ENCODE peak calls at places on chromosomes 2 and 18, in five cellular contexts. One of them, this sample, is unnamed.

GRCh38 chr18:47285456-47285855 is 34.0 kb upstream of the SKOR2 start:
- DNase-seq in WTC11: no peak
- DNase-seq in HepG2: no peak
- DNase-seq in K562: no peak
- DNase-seq in GM12878: no peak
- DNase-seq in this sample: no peak

GRCh38 chr18:50855976-50856772 is 22.7 kb upstream of the ME2 start:
- DNase-seq in WTC11: no peak
- DNase-seq in HepG2: no peak
- DNase-seq in K562: no peak
- DNase-seq in GM12878: no peak
- DNase-seq in this sample: no peak

GRCh38 chr2:151051584-151052220 is 210.0 kb downstream of the RBM43 start:
- DNase-seq in WTC11: peak; percentile 25
- DNase-seq in HepG2: peak; percentile 35
- DNase-seq in K562: peak; percentile 43
- DNase-seq in GM12878: no peak
- DNase-seq in this sample: peak; percentile 49

GRCh38 chr2:202237787-202238233 is 587 bp downstream of the SUMO1 start:
- DNase-seq in WTC11: no peak
- DNase-seq in HepG2: peak; percentile 33
- DNase-seq in K562: peak; percentile 50
- DNase-seq in GM12878: no peak
- DNase-seq in this sample: peak; percentile 36

GRCh38 chr2:33134086-33134763 is 187.5 kb downstream of the LTBP1 start:
- DNase-seq in WTC11: no peak
- DNase-seq in HepG2: peak; percentile 67
- DNase-seq in K562: peak; percentile 19
- DNase-seq in GM12878: no peak
- DNase-seq in this sample: peak; percentile 72

GRCh38 chr2:15043336-15044058 is 411.0 kb downstream of the LRATD1 start:
- DNase-seq in WTC11: no peak
- DNase-seq in HepG2: no peak
- DNase-seq in K562: no peak
- DNase-seq in GM12878: no peak
- DNase-seq in this sample: no peak

GRCh38 chr2:84970266-84970955 is 550 bp upstream of the KCMF1 start:
- DNase-seq in WTC11: peak; percentile 71
- DNase-seq in HepG2: no peak
- DNase-seq in K562: peak; percentile 62
- DNase-seq in GM12878: no peak
- DNase-seq in this sample: no peak

GRCh38 chr2:74079522-74080341 is 68.0 kb downstream of the BOLA3 start:
- DNase-seq in WTC11: no peak
- DNase-seq in HepG2: no peak
- DNase-seq in K562: no peak
- DNase-seq in GM12878: peak; percentile 48
- DNase-seq in this sample: no peak

GRCh38 chr2:178301595-178302324 is 107.4 kb downstream of the OSBPL6 start:
- DNase-seq in WTC11: no peak
- DNase-seq in HepG2: no peak
- DNase-seq in K562: no peak
- DNase-seq in GM12878: no peak
- DNase-seq in this sample: no peak

GRCh38 chr2:46690825-46691224 is 211.5 kb downstream of the TMEM247 start:
- DNase-seq in WTC11: no peak
- DNase-seq in HepG2: peak; percentile 42
- DNase-seq in K562: peak; percentile 42
- DNase-seq in GM12878: no peak
- DNase-seq in this sample: peak; percentile 51

GRCh38 chr2:246489-247145 is 17.2 kb downstream of the SH3YL1 start:
- DNase-seq in WTC11: no peak
- DNase-seq in HepG2: peak; percentile 81
- DNase-seq in K562: peak; percentile 71
- DNase-seq in GM12878: no peak
- DNase-seq in this sample: no peak

GRCh38 chr2:27956895-27957294 is 66.4 kb downstream of the BABAM2 start:
- DNase-seq in WTC11: no peak
- DNase-seq in HepG2: no peak
- DNase-seq in K562: no peak
- DNase-seq in GM12878: no peak
- DNase-seq in this sample: no peak

GRCh38 chr2:42030829-42031228 is 17.0 kb upstream of the PKDCC start:
- DNase-seq in WTC11: no peak
- DNase-seq in HepG2: no peak
- DNase-seq in K562: no peak
- DNase-seq in GM12878: no peak
- DNase-seq in this sample: no peak
- TF ChIP-seq ESRRA in WTC11: no peak
- TF ChIP-seq ESRRA in HepG2: no peak
- TF ChIP-seq ESRRA in K562: no peak
- TF ChIP-seq ESRRA in GM12878: no peak
- TF ChIP-seq ESRRA in this sample: no peak

DNA sequence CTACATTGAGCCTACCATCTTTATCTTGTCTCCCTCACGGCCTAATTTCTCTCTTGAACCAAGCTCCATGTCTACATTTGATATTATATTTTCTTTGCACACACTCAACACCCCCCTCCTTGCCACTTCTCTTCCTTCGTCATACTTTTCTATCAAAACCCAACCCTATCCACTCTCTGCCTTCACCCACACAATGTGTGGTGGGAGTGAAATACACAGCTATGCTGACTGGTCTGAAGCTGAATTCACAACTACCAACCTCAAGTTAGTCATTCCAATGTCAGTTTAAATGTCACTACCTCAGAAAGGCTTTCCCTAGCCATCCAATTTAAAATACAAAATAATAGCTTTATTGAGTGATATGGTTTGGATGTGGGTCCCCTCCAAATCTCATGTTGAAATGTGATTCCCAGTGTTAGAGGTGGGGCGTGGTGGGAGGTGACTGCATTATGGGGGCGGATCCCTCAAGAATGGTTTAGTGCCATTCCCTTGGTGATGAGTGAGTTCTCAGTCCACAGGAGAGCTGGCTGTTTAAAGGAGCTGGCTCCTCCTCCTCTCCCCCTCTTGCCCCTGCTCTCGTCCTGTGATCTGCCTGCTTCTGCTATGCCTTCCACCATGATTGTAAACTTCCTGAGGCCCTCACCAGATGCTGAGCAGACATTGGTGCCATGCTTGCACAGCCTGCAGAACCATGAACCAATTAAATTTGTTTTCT is 112.1 kb downstream of the DTNB start:
- DNase-seq in WTC11: no peak
- DNase-seq in HepG2: no peak
- DNase-seq in K562: no peak
- DNase-seq in GM12878: no peak
- DNase-seq in this sample: no peak
- TF ChIP-seq ESRRA in WTC11: no peak
- TF ChIP-seq ESRRA in HepG2: no peak
- TF ChIP-seq ESRRA in K562: no peak
- TF ChIP-seq ESRRA in GM12878: no peak
- TF ChIP-seq ESRRA in this sample: no peak

DNA sequence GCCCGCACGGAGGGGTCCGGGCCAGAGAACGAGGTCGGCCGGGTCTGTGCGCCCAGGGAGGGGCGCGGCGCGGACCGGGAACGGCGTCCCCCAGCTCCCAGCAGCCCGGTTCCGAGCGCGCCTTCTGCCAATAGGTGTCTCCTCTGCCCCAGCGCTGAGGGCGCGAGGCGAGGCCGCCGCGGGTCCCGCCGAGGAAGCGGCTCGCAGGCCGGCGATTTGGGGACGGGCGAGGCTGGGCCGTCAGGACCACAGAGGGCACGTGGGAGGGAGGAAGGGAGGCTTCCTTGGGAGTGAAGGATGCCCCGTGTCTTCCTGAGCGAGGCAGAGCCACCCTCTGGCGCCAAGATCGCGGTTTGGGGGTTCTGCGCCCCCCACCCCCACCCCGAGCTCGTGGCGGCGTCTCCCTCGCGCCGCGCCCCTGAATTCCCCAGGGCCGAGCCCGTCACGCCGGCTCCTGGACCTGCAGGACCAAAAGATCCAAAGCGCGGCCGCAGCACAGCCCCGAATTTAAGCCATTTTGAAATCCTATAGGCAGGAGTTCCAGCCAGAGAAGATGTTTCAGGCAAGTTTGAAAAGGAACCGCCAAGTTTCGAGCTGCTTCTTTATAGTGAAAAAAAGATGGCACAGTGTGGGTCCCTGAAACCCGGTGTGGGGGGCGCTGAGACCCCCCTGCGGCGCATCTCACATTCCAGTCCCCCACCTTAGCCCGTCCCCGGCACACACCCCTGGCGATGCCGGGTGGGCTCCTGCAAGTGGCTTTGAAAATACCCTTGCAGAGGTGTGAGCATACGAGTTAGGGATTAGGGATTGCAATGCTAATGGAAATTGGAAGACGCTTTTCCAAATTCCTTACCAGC is 929 bp downstream of the NFATC1 start:
- DNase-seq in WTC11: peak; percentile 63
- DNase-seq in HepG2: no peak
- DNase-seq in K562: peak; percentile 64
- DNase-seq in GM12878: no peak
- DNase-seq in this sample: peak; percentile 45
- TF ChIP-seq ESRRA in WTC11: no peak
- TF ChIP-seq ESRRA in HepG2: no peak
- TF ChIP-seq ESRRA in K562: no peak
- TF ChIP-seq ESRRA in GM12878: no peak
- TF ChIP-seq ESRRA in this sample: no peak

DNA sequence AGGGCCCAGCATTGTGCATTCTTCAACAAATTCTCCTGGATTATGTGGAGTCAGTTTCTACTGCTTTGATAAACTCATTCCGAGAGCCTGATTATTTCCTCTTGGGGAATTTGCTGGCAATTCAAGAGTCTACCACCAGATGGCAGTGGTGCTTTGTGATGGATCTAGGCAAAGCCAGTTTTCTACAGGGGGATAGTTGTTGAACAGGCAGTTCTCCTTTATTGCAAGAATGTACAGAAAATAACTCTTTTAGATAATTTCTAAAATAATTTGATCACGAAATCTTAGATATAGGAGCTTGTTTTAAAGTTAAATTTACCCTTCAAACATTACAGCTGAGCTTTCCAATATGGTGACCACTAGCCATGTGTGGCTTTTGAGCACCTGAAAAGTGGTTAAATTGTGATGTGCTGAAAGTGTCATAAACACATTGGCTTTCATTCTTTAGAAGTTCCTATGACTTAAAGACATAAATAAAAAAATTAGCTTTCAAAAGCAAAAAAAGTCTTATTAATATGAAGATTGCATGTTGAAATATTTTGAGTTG is 66.7 kb upstream of the HAAO start:
- DNase-seq in WTC11: peak; percentile 81
- DNase-seq in HepG2: peak; percentile 81
- DNase-seq in K562: peak; percentile 85
- DNase-seq in GM12878: peak; percentile 52
- DNase-seq in this sample: peak; percentile 61
- TF ChIP-seq ESRRA in WTC11: no peak
- TF ChIP-seq ESRRA in HepG2: no peak
- TF ChIP-seq ESRRA in K562: no peak
- TF ChIP-seq ESRRA in GM12878: no peak
- TF ChIP-seq ESRRA in this sample: no peak

DNA sequence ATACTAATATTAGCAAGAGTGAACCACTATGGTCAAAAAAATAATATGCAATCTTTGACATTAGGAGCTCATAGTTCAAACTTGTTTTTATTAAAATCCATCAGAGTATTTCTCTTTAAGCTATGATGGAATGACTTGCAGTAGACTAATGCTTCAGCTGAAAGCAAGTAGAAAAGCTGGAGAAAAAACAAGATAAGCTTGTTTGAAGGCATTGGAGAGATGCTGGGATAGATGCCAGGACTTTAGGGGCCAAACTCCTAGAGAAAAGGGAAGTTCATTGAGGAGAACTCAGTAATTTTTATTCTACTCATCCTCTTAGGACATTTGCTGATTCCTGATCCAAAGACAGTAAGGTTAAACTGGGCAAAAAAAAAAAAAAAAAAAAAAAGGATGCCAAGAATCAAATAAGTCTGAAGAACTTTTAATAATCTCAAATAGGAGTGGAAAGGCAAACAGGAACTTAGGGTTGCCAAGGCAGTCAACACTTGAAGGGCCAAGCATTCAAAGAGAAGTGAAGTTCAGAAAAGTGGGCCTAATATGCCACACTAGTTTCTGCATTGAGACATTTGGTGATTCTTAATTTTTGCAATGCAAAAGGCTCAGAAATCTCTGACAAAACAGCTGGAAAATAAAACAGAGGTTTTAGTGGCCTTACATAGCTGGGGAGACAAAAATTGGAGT is 19.7 kb upstream of the AFF3 start:
- DNase-seq in WTC11: no peak
- DNase-seq in HepG2: no peak
- DNase-seq in K562: no peak
- DNase-seq in GM12878: no peak
- DNase-seq in this sample: no peak
- TF ChIP-seq ESRRA in WTC11: no peak
- TF ChIP-seq ESRRA in HepG2: no peak
- TF ChIP-seq ESRRA in K562: no peak
- TF ChIP-seq ESRRA in GM12878: no peak
- TF ChIP-seq ESRRA in this sample: no peak

GRCh38 chr2:152336854-152337510 is 2.0 kb downstream of the FMNL2 start:
- DNase-seq in WTC11: peak; percentile 21
- DNase-seq in HepG2: no peak
- DNase-seq in K562: no peak
- DNase-seq in GM12878: no peak
- DNase-seq in this sample: no peak
- TF ChIP-seq ESRRA in WTC11: no peak
- TF ChIP-seq ESRRA in HepG2: no peak
- TF ChIP-seq ESRRA in K562: no peak
- TF ChIP-seq ESRRA in GM12878: no peak
- TF ChIP-seq ESRRA in this sample: no peak

GRCh38 chr2:64457518-64457917 is 3.6 kb downstream of the LGALSL start:
- DNase-seq in WTC11: no peak
- DNase-seq in HepG2: no peak
- DNase-seq in K562: no peak
- DNase-seq in GM12878: no peak
- DNase-seq in this sample: no peak
- TF ChIP-seq ESRRA in WTC11: no peak
- TF ChIP-seq ESRRA in HepG2: no peak
- TF ChIP-seq ESRRA in K562: no peak
- TF ChIP-seq ESRRA in GM12878: no peak
- TF ChIP-seq ESRRA in this sample: no peak

DNA sequence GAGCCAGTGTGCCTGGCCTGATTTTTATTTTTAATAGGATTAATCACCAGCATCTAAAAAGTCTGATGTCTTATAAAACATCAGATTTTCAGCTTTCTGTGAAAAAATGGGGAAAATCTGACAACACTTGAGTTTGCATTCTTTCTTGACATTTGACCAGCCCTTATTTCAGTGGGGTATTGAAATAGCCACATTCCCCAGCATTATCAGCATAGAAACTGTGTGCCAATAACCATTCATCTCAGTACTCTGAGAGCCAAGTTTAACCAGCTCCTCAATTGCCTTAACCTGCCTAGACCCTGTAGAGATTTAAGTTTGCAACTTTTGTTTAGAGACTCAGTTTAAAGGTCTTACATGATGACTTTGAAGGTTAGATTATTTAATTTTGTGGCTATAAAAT is 155.0 kb downstream of the CERS6 start:
- DNase-seq in WTC11: no peak
- DNase-seq in HepG2: no peak
- DNase-seq in K562: no peak
- DNase-seq in GM12878: no peak
- DNase-seq in this sample: no peak
- TF ChIP-seq ESRRA in WTC11: no peak
- TF ChIP-seq ESRRA in HepG2: no peak
- TF ChIP-seq ESRRA in K562: no peak
- TF ChIP-seq ESRRA in GM12878: no peak
- TF ChIP-seq ESRRA in this sample: no peak

This sample was measured in A549.